ENCODE peak calls at places on chromosomes 13 and 19, in four cellular contexts. Z, K, Q and E are unnamed samples.

GRCh38 chr13:109737606-109738005 is 48.8 kb downstream of the IRS2 start:
- DNase-seq in Z (no peak), K (no peak), Q (no peak), E (no peak)

GRCh38 chr13:21326155-21327030 is 132.7 kb downstream of the ZDHHC20 start:
- DNase-seq in Z (no peak), K (no peak), Q (no peak), E (no peak)

GRCh38 chr13:51111174-51111573 is at the start of gene C13orf42:
- DNase-seq in Z (no peak), K (no peak), Q (no peak), E (no peak)

GRCh38 chr13:71613347-71613746 is 253.7 kb downstream of the DACH1 start:
- DNase-seq in Z (no peak), K (no peak), Q (no peak), E (no peak)

GRCh38 chr13:24301434-24301833 is 7.9 kb upstream of the C1QTNF9 start:
- DNase-seq in Z (no peak), K (no peak), Q (no peak), E (no peak)

GRCh38 chr13:35478384-35479222 is 2.1 kb upstream of the MAB21L1 start:
- DNase-seq in Z (no peak), K (no peak), Q (no peak), E (no peak)

GRCh38 chr13:24670927-24671326 is 9.3 kb upstream of the ATP12A start:
- DNase-seq in Z (peak; percentile 27), K (peak; percentile 75), Q (no peak), E (no peak)

GRCh38 chr19:31905980-31906948 is 439.1 kb upstream of the ZNF507 start:
- DNase-seq in Z (no peak), K (no peak), Q (no peak), E (no peak)

GRCh38 chr13:85558118-85558517 is 241.1 kb downstream of the SLITRK6 start:
- DNase-seq in Z (no peak), K (no peak), Q (no peak), E (no peak)

GRCh38 chr19:18173572-18174294 is at the start of gene IFI30:
- DNase-seq in Z (peak; percentile 95), K (no peak), Q (peak; percentile 68), E (no peak)

GRCh38 chr19:56617531-56617930 is 22.4 kb downstream of the ZNF71 start:
- DNase-seq in Z (no peak), K (no peak), Q (no peak), E (no peak)

GRCh38 chr13:74452881-74453280 is 318.7 kb upstream of the KLF12 start:
- DNase-seq in Z (no peak), K (no peak), Q (no peak), E (no peak)

GRCh38 chr19:5960005-5961001 is 17.6 kb downstream of the RANBP3 start:
- DNase-seq in Z (no peak), K (no peak), Q (peak; percentile 61), E (no peak)

GRCh38 chr13:48236528-48237353 is 3.7 kb downstream of the ITM2B start:
- DNase-seq in Z (no peak), K (no peak), Q (no peak), E (no peak)

GRCh38 chr13:113032291-113032690 is 63.3 kb downstream of the MCF2L start:
- DNase-seq in Z (no peak), K (no peak), Q (no peak), E (no peak)

DNA sequence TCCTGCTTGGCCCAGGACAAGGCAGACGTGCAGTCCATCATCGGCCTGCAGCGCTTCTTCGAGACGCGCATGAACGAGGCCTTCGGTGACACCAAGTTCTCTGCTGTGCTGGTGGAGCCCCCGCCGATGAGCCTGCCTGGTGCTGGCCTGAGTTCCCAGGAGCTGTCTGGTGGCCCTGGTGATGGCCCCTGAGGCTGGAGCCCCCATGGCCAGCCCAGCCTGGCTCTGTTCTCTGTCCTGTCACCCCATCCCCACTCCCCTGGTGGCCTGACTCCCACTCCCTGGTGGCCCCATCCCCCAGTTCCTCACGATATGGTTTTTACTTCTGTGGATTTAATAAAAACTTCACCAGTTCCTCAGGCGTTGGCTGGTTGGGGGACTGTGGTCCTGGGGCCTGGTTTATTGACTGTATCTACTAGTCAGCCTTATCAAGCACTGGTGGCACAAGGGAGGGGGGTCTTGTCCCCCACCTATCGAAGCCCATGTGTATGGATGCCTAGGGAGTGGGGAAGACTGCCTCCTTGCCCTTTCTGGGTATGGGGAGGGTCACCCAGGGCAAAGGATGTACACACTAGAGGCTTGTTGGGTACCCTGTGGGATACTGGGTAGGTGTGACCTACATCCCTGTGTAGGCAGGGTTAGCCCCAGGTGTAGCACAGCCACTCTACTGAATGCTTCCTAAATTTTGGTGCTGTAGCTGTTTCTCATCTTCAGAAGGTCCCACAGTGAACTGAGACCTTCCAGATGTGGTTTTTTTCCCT is 4.4 kb downstream of the CHMP2A start:
- DNase-seq in Z (no peak), K (no peak), Q (no peak), E (no peak)
- TF ChIP-seq TCF7L2 in Z (no peak), K (no peak), Q (no peak), E (no peak)

GRCh38 chr13:76886292-76887061 is at the start of gene KCTD12:
- DNase-seq in Z (peak; percentile 59), K (peak; percentile 24), Q (no peak), E (no peak)
- H3K27me3 ChIP-seq in Z (peaks cover 14% of the 10 kb centered on the region), K (peaks cover 24% of the 10 kb centered on the region), Q (peaks cover 16% of the 10 kb centered on the region), E (peaks cover 2% of the 10 kb centered on the region)

GRCh38 chr19:6967962-6968361 is 53.3 kb downstream of the MBD3L2B start:
- DNase-seq in Z (no peak), K (no peak), Q (no peak), E (no peak)

GRCh38 chr19:6958786-6959185 is 62.4 kb downstream of the MBD3L2B start:
- DNase-seq in Z (no peak), K (no peak), Q (no peak), E (no peak)

GRCh38 chr19:6963259-6963852 is 57.9 kb downstream of the MBD3L2B start:
- DNase-seq in Z (no peak), K (no peak), Q (no peak), E (no peak)

GRCh38 chr19:6969490-6969889 is 51.7 kb downstream of the MBD3L2B start:
- DNase-seq in Z (no peak), K (no peak), Q (no peak), E (no peak)

GRCh38 chr19:6963937-6964336 is 57.3 kb downstream of the MBD3L2B start:
- DNase-seq in Z (peak; percentile 25), K (peak; percentile 7), Q (no peak), E (no peak)
- H3K4me3 ChIP-seq in Z (no peak overlapping the region), K (no peak overlapping the region), Q (no peak overlapping the region), E (no peak overlapping the region)

GRCh38 chr13:40784540-40784939 is 4.9 kb upstream of the SLC25A15 start:
- DNase-seq in Z (no peak), K (no peak), Q (no peak), E (no peak)

GRCh38 chr13:40786568-40786996 is 2.8 kb upstream of the SLC25A15 start:
- DNase-seq in Z (no peak), K (no peak), Q (peak; percentile 90), E (no peak)

GRCh38 chr13:40790232-40790631 is 821 bp downstream of the SLC25A15 start:
- DNase-seq in Z (no peak), K (no peak), Q (no peak), E (no peak)

GRCh38 chr13:40789275-40790231 is at the start of gene SLC25A15:
- DNase-seq in Z (peak; percentile 80), K (peak; percentile 48), Q (peak; percentile 67), E (no peak)

GRCh38 chr13:40787062-40787461 is 2.3 kb upstream of the SLC25A15 start:
- DNase-seq in Z (no peak), K (no peak), Q (no peak), E (no peak)
- TF ChIP-seq TCF7L2 in Z (no peak), K (no peak), Q (no peak), E (no peak)